ENCODE peak calls at places on chromosome 14, in eight cellular contexts. W, V, N, I, L, F, P and O are unnamed samples.

GRCh38 chr14:103445783-103446182 is 60.6 kb downstream of the MARK3 start:
- DNase-seq in W (no peak), N (no peak), P (no peak), I (no peak), L (no peak), F (no peak), V (no peak), O (no peak)

GRCh38 chr14:96635850-96636249 is 133.7 kb downstream of the PAPOLA start:
- DNase-seq in P (no peak), I (peak; percentile 1), V (no peak), N (no peak), L (peak; percentile 8), F (no peak), W (no peak), O (no peak)

GRCh38 chr14:104280902-104281767 is 142.7 kb downstream of the KIF26A start:
- DNase-seq in P (no peak), L (no peak), V (no peak), W (no peak), I (no peak), F (no peak), N (no peak), O (no peak)

GRCh38 chr14:66650491-66650911 is 142.6 kb downstream of the GPHN start:
- DNase-seq in F (no peak), I (no peak), W (no peak), L (no peak), N (no peak), V (peak; percentile 66), P (no peak), O (no peak)

GRCh38 chr14:52363001-52363704 is 49.0 kb downstream of the PTGER2 start:
- DNase-seq in I (no peak), L (no peak), F (no peak), W (no peak), N (no peak), V (no peak), P (no peak), O (no peak)

GRCh38 chr14:69873877-69874780 is 5.1 kb upstream of the SMOC1 start:
- DNase-seq in V (no peak), P (no peak), L (no peak), N (peak; percentile 4), I (no peak), F (no peak), W (no peak), O (no peak)

GRCh38 chr14:23306412-23307145 is at the start of gene BCL2L2:
- DNase-seq in L (peak; percentile 92), V (peak; percentile 78), F (no peak), P (peak; percentile 90), I (peak; percentile 44), N (peak; percentile 95), W (peak; percentile 53), O (no peak)

GRCh38 chr14:31934767-31935266 is 142.3 kb upstream of the ARHGAP5 start:
- DNase-seq in L (peak; percentile 57), F (peak; percentile 39), W (no peak), I (no peak), P (peak; percentile 71), N (peak; percentile 73), V (no peak), O (peak; percentile 62)

GRCh38 chr14:72892103-72892878 is 1.6 kb downstream of the DPF3 start:
- DNase-seq in L (no peak), I (peak; percentile 15), W (no peak), V (no peak), N (peak; percentile 48), F (no peak), P (no peak), O (no peak)

GRCh38 chr14:70906785-70907171 is 481 bp upstream of the PCNX1 start:
- DNase-seq in W (no peak), L (no peak), F (no peak), V (no peak), I (no peak), P (no peak), N (peak; percentile 29), O (no peak)

GRCh38 chr14:69632752-69633151 is 21.4 kb downstream of the SUSD6 start:
- DNase-seq in I (no peak), N (no peak), W (no peak), P (no peak), L (no peak), F (no peak), V (no peak), O (no peak)

GRCh38 chr14:53055003-53055402 is 98.1 kb downstream of the DDHD1 start:
- DNase-seq in I (peak; percentile 28), V (peak; percentile 51), P (peak; percentile 46), L (no peak), N (peak; percentile 65), F (no peak), W (peak; percentile 9), O (no peak)

GRCh38 chr14:76938092-76938500 is 90.4 kb downstream of the IRF2BPL start:
- DNase-seq in L (no peak), W (no peak), V (no peak), N (no peak), P (no peak), F (no peak), I (no peak), O (no peak)

GRCh38 chr14:76486251-76486743 is 110.4 kb downstream of the ESRRB start:
- DNase-seq in I (no peak), L (no peak), N (no peak), P (peak; percentile 100), V (no peak), W (no peak), F (no peak), O (no peak)

GRCh38 chr14:104681689-104682074 is 7.7 kb upstream of the INF2 start:
- DNase-seq in F (peak; percentile 34), P (no peak), N (peak; percentile 85), L (peak; percentile 91), I (no peak), V (no peak), W (no peak), O (no peak)

GRCh38 chr14:91295276-91295845 is 50.9 kb upstream of the GPR68 start:
- DNase-seq in N (no peak), V (no peak), W (no peak), L (no peak), I (no peak), F (no peak), P (no peak), O (no peak)

GRCh38 chr14:93173943-93174395 is 10.7 kb downstream of the MOAP1 start:
- DNase-seq in V (no peak), P (no peak), F (no peak), L (no peak), W (no peak), I (no peak), N (no peak), O (no peak)

GRCh38 chr14:104879201-104879982 is 14.3 kb downstream of the CEP170B start:
- DNase-seq in L (no peak), P (no peak), F (no peak), V (no peak), N (no peak), I (no peak), W (no peak), O (no peak)

GRCh38 chr14:91015435-91015834 is 45.0 kb downstream of the RPS6KA5 start:
- DNase-seq in N (no peak), W (no peak), I (no peak), P (no peak), L (no peak), V (no peak), F (no peak), O (no peak)